ENCODE peak calls at places on chromosomes 5 and 9, in seven cellular contexts. X is coronary artery; V is CD4-positive, alpha-beta memory T cell; W is hepatocyte; N is esophagus squamous epithelium; E is neural progenitor cell; L is cardiac muscle cell. F is an unnamed sample.
A peak's percentile ranks its signal among the peaks of the same experiment; 100 is the strongest.

GRCh38 chr9:7394007-7394774 is 405.4 kb downstream of the DMAC1 start:
- DNase-seq in X (no peak), V (no peak), W (no peak), N (no peak), E (peak; percentile 67), L (no peak), F (no peak)

GRCh38 chr9:6673326-6674025 is 27.9 kb upstream of the GLDC start:
- DNase-seq in X (no peak), V (no peak), W (no peak), N (no peak), E (no peak), L (no peak), F (no peak)

GRCh38 chr5:142871880-142872200 is 101.7 kb downstream of the ARHGAP26 start:
- DNase-seq in X (no peak), V (no peak), W (no peak), N (no peak), E (no peak), L (peak; percentile 73), F (no peak)

GRCh38 chr5:168409601-168410458 is 76.4 kb upstream of the RARS1 start:
- DNase-seq in X (no peak), V (peak; percentile 29), W (no peak), N (no peak), E (no peak), L (peak; percentile 88), F (no peak)

GRCh38 chr9:114027901-114028465 is 50.1 kb downstream of the AMBP start:
- DNase-seq in X (peak; percentile 43), V (no peak), W (no peak), N (no peak), E (no peak), L (no peak), F (no peak)

GRCh38 chr5:167912944-167913343 is 378.5 kb upstream of the WWC1 start:
- DNase-seq in X (no peak), V (no peak), W (no peak), N (no peak), E (no peak), L (peak; percentile 42), F (no peak)

GRCh38 chr5:1509346-1510085 is 14.2 kb downstream of the LPCAT1 start:
- DNase-seq in X (peak; percentile 16), V (no peak), W (no peak), N (no peak), E (no peak), L (no peak), F (no peak)

GRCh38 chr5:80170117-80170535 is 85.7 kb downstream of the SERINC5 start:
- DNase-seq in X (no peak), V (no peak), W (no peak), N (no peak), E (no peak), L (no peak), F (no peak)

GRCh38 chr5:142109356-142110045 is 922 bp downstream of the NDFIP1 start:
- DNase-seq in X (no peak), V (peak; percentile 75), W (peak; percentile 32), N (no peak), E (peak; percentile 39), L (peak; percentile 44), F (no peak)

GRCh38 chr5:77772729-77773128 is 3.4 kb downstream of the TBCA start:
- DNase-seq in X (no peak), V (no peak), W (no peak), N (no peak), E (no peak), L (no peak), F (no peak)

GRCh38 chr9:133497443-133497842 is 18.5 kb upstream of the SLC2A6 start:
- DNase-seq in X (no peak), V (no peak), W (no peak), N (no peak), E (no peak), L (no peak), F (no peak)

GRCh38 chr5:7534505-7534904 is 138.6 kb downstream of the ADCY2 start:
- DNase-seq in X (no peak), V (no peak), W (no peak), N (no peak), E (no peak), L (no peak), F (no peak)

GRCh38 chr9:129549684-129550083 is 71.2 kb downstream of the C9orf50 start:
- DNase-seq in X (peak; percentile 73), V (no peak), W (no peak), N (no peak), E (peak; percentile 25), L (peak; percentile 74), F (no peak)

GRCh38 chr5:173866249-173867172 is 21.6 kb upstream of the CPEB4 start:
- DNase-seq in X (no peak), V (no peak), W (no peak), N (no peak), E (peak; percentile 20), L (no peak), F (no peak)

GRCh38 chr5:68267044-68267443 is 51.5 kb downstream of the PIK3R1 start:
- DNase-seq in X (no peak), V (no peak), W (no peak), N (no peak), E (peak; percentile 35), L (no peak), F (no peak)

GRCh38 chr5:65866837-65867508 is 59.4 kb upstream of the ERBIN start:
- DNase-seq in X (no peak), V (peak; percentile 30), W (no peak), N (no peak), E (no peak), L (no peak), F (no peak)

GRCh38 chr5:63125862-63126261 is 547.2 kb downstream of the LRRC70 start:
- DNase-seq in X (no peak), V (no peak), W (peak; percentile 42), N (no peak), E (no peak), L (peak; percentile 71), F (no peak)

GRCh38 chr9:79471577-79472543 is 99.9 kb upstream of the TLE4 start:
- DNase-seq in X (peak; percentile 79), V (peak; percentile 4), W (peak; percentile 53), N (no peak), E (peak; percentile 39), L (peak; percentile 65), F (peak; percentile 61)

GRCh38 chr9:33263936-33264472 is 504 bp downstream of the BAG1 start:
- DNase-seq in X (no peak), V (no peak), W (peak; percentile 52), N (peak; percentile 49), E (no peak), L (no peak), F (peak; percentile 75)

GRCh38 chr9:79581794-79582193 is 10.0 kb downstream of the TLE4 start:
- DNase-seq in X (no peak), V (peak; percentile 73), W (peak; percentile 68), N (no peak), E (peak; percentile 32), L (peak; percentile 83), F (no peak)

GRCh38 chr5:145218019-145218418 is 617.1 kb downstream of the PRELID2 start:
- DNase-seq in X (no peak), V (no peak), W (no peak), N (no peak), E (no peak), L (no peak), F (no peak)

DNA sequence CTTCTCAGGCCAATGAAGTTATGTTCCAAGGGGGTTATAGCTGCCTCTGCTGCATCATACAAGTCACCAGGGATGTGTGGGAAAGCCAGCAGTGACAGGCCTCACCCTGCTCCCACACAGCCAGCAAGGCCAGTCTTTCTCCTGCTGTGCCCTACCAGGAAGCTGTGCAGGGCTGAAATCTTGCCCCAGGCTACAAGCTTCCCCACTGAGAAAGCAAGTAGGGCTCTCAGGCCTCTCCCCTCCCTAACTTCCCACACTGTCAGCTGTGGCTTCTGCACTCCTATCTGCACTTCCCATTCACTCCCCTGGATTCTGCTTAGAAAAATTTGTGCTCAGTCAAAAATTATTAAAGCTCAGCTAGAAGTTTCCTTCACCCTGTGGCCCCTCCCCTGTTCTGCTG is 611.2 kb upstream of the ZNF608 start:
- DNase-seq in X (no peak), V (no peak), W (no peak), N (no peak), E (no peak), L (no peak), F (no peak)
- H3K4me3 ChIP-seq in X (no peak overlapping the region), V (no peak overlapping the region), W (no peak overlapping the region), N (no peak overlapping the region), E (no peak overlapping the region), L (no peak overlapping the region), F (no peak overlapping the region)

DNA sequence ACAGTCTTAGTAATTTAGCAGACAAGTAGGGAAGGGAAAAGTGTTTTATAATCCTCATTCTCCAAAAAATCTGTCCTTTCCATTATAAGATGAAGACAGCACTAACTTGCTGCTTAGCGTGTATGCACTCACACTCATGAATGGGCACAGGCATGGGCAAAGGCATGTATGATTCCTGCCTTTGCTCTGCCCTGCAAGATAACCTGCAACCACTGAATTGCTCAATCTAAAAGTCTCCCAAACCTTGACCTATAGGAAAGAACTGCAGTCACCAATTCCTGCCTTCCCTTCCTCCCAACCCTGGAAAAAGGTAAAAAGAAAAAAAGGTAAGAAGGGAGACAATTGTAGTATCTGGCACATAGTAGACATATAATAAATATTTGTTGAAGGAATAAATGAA is 40.8 kb downstream of the ELL2 start:
- DNase-seq in X (no peak), V (no peak), W (no peak), N (no peak), E (no peak), L (no peak), F (no peak)
- H3K27ac ChIP-seq in X (no peak overlapping the region), V (no peak overlapping the region), W (no peak overlapping the region), N (no peak overlapping the region), E (no peak overlapping the region), L (no peak overlapping the region), F (no peak overlapping the region)

GRCh38 chr5:154209591-154210081 is 19.1 kb downstream of the GALNT10 start:
- DNase-seq in X (no peak), V (no peak), W (no peak), N (no peak), E (no peak), L (no peak), F (no peak)
- H3K4me3 ChIP-seq in X (no peak overlapping the region), V (no peak overlapping the region), W (no peak overlapping the region), N (no peak overlapping the region), E (no peak overlapping the region), L (no peak overlapping the region), F (no peak overlapping the region)

GRCh38 chr5:157518963-157519362 is 56.6 kb downstream of the ADAM19 start:
- DNase-seq in X (no peak), V (no peak), W (no peak), N (no peak), E (no peak), L (no peak), F (no peak)

GRCh38 chr5:157516626-157517325 is 56.8 kb downstream of the NIPAL4 start:
- DNase-seq in X (peak; percentile 81), V (no peak), W (peak; percentile 26), N (no peak), E (no peak), L (peak; percentile 94), F (peak; percentile 84)

GRCh38 chr5:157514974-157515373 is 55.0 kb downstream of the NIPAL4 start:
- DNase-seq in X (no peak), V (no peak), W (no peak), N (no peak), E (no peak), L (no peak), F (no peak)

GRCh38 chr5:157513182-157513581 is 53.2 kb downstream of the NIPAL4 start:
- DNase-seq in X (no peak), V (no peak), W (no peak), N (no peak), E (no peak), L (no peak), F (no peak)

DNA sequence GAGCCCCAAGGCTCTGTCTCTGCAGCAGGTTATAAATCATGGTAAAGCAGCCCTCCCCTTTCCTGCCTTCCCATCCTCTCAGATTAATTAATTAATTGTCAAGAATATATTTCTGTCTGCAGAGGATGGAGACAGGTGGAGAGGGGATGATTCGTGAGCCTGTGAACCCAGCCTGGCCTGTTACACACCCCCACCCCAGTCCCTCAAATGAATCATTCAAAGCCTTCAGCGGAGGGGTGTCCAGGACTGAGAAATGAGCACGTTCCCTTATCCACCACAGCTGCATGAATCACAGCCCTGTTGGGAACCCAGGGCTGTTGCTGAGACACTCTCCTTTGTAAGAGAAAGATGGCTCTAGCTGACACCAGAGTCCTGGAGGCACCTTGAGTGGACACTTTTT is 56.0 kb downstream of the NIPAL4 start:
- DNase-seq in X (no peak), V (no peak), W (peak; percentile 37), N (no peak), E (no peak), L (peak; percentile 77), F (no peak)
- H3K27ac ChIP-seq in X (peak overlapping the region; percentile 82), V (no peak overlapping the region), W (peak overlapping the region; percentile 35), N (peak overlapping the region; percentile 79), E (no peak overlapping the region), L (no peak overlapping the region), F (peak overlapping the region; percentile 62)